ENCODE peak calls at places on chromosomes 1 and 21, in six cellular contexts. One of them, this sample, is unnamed.

GRCh38 chr1:63949965-63950364 is 176.1 kb downstream of the ROR1 start:
- DNase-seq in psoas muscle: no peak
- DNase-seq in Panc1: no peak
- DNase-seq in body of pancreas: no peak
- DNase-seq in IMR-90: no peak
- DNase-seq in fibroblast of lung: peak; percentile 61
- DNase-seq in this sample: no peak

GRCh38 chr1:2594001-2594640 is 7.5 kb downstream of the PRXL2B start:
- DNase-seq in psoas muscle: peak; percentile 62
- DNase-seq in Panc1: no peak
- DNase-seq in body of pancreas: peak; percentile 62
- DNase-seq in IMR-90: no peak
- DNase-seq in fibroblast of lung: peak; percentile 37
- DNase-seq in this sample: no peak

GRCh38 chr21:26098758-26099157 is 71.8 kb downstream of the APP start:
- DNase-seq in psoas muscle: no peak
- DNase-seq in Panc1: no peak
- DNase-seq in body of pancreas: no peak
- DNase-seq in IMR-90: peak; percentile 26
- DNase-seq in fibroblast of lung: peak; percentile 28
- DNase-seq in this sample: no peak

GRCh38 chr1:151840421-151840820 is 801 bp upstream of the C2CD4D start:
- DNase-seq in psoas muscle: no peak
- DNase-seq in Panc1: no peak
- DNase-seq in body of pancreas: no peak
- DNase-seq in IMR-90: no peak
- DNase-seq in fibroblast of lung: no peak
- DNase-seq in this sample: no peak

GRCh38 chr1:28560886-28561285 is 8.0 kb downstream of the TRNAU1AP start:
- DNase-seq in psoas muscle: no peak
- DNase-seq in Panc1: no peak
- DNase-seq in body of pancreas: no peak
- DNase-seq in IMR-90: no peak
- DNase-seq in fibroblast of lung: no peak
- DNase-seq in this sample: no peak

GRCh38 chr1:30373471-30374399 is 349.6 kb downstream of the MATN1 start:
- DNase-seq in psoas muscle: no peak
- DNase-seq in Panc1: no peak
- DNase-seq in body of pancreas: no peak
- DNase-seq in IMR-90: no peak
- DNase-seq in fibroblast of lung: no peak
- DNase-seq in this sample: no peak

GRCh38 chr1:99869304-99869703 is 19.1 kb downstream of the AGL start:
- DNase-seq in psoas muscle: no peak
- DNase-seq in Panc1: no peak
- DNase-seq in body of pancreas: no peak
- DNase-seq in IMR-90: peak; percentile 73
- DNase-seq in fibroblast of lung: peak; percentile 60
- DNase-seq in this sample: no peak

GRCh38 chr1:99503276-99503747 is 142.6 kb upstream of the PALMD start:
- DNase-seq in psoas muscle: no peak
- DNase-seq in Panc1: no peak
- DNase-seq in body of pancreas: no peak
- DNase-seq in IMR-90: peak; percentile 52
- DNase-seq in fibroblast of lung: peak; percentile 73
- DNase-seq in this sample: no peak

GRCh38 chr1:22114083-22115012 is 28.5 kb downstream of the WNT4 start:
- DNase-seq in psoas muscle: no peak
- DNase-seq in Panc1: no peak
- DNase-seq in body of pancreas: no peak
- DNase-seq in IMR-90: peak; percentile 76
- DNase-seq in fibroblast of lung: peak; percentile 78
- DNase-seq in this sample: no peak

GRCh38 chr1:204880906-204881305 is 10.2 kb downstream of the NFASC start:
- DNase-seq in psoas muscle: no peak
- DNase-seq in Panc1: no peak
- DNase-seq in body of pancreas: no peak
- DNase-seq in IMR-90: no peak
- DNase-seq in fibroblast of lung: no peak
- DNase-seq in this sample: no peak

GRCh38 chr1:6587261-6588005 is 7.6 kb downstream of the ZBTB48 start:
- DNase-seq in psoas muscle: peak; percentile 93
- DNase-seq in Panc1: no peak
- DNase-seq in body of pancreas: peak; percentile 70
- DNase-seq in IMR-90: no peak
- DNase-seq in fibroblast of lung: no peak
- DNase-seq in this sample: no peak

GRCh38 chr21:25717491-25718139 is 17.1 kb downstream of the ATP5PF start:
- DNase-seq in psoas muscle: no peak
- DNase-seq in Panc1: no peak
- DNase-seq in body of pancreas: no peak
- DNase-seq in IMR-90: peak; percentile 51
- DNase-seq in fibroblast of lung: peak; percentile 55
- DNase-seq in this sample: no peak

GRCh38 chr1:209583408-209583807 is at the start of gene CAMK1G:
- DNase-seq in psoas muscle: no peak
- DNase-seq in Panc1: no peak
- DNase-seq in body of pancreas: no peak
- DNase-seq in IMR-90: peak; percentile 80
- DNase-seq in fibroblast of lung: peak; percentile 88
- DNase-seq in this sample: no peak

GRCh38 chr1:152878042-152878441 is at the start of gene SMCP:
- DNase-seq in psoas muscle: no peak
- DNase-seq in Panc1: no peak
- DNase-seq in body of pancreas: no peak
- DNase-seq in IMR-90: no peak
- DNase-seq in fibroblast of lung: no peak
- DNase-seq in this sample: no peak

GRCh38 chr1:243924188-243924587 is 74.1 kb upstream of the AKT3 start:
- DNase-seq in psoas muscle: no peak
- DNase-seq in Panc1: no peak
- DNase-seq in body of pancreas: no peak
- DNase-seq in IMR-90: peak; percentile 67
- DNase-seq in fibroblast of lung: peak; percentile 51
- DNase-seq in this sample: no peak

GRCh38 chr1:228312091-228312764 is 94.4 kb downstream of the TRIM11 start:
- DNase-seq in psoas muscle: no peak
- DNase-seq in Panc1: no peak
- DNase-seq in body of pancreas: no peak
- DNase-seq in IMR-90: no peak
- DNase-seq in fibroblast of lung: no peak
- DNase-seq in this sample: no peak

GRCh38 chr1:110424699-110425098 is 17.2 kb upstream of the LAMTOR5 start:
- DNase-seq in psoas muscle: no peak
- DNase-seq in Panc1: no peak
- DNase-seq in body of pancreas: no peak
- DNase-seq in IMR-90: no peak
- DNase-seq in fibroblast of lung: peak; percentile 20
- DNase-seq in this sample: no peak

GRCh38 chr1:75985827-75986226 is 53.6 kb upstream of the ASB17 start:
- DNase-seq in psoas muscle: no peak
- DNase-seq in Panc1: no peak
- DNase-seq in body of pancreas: no peak
- DNase-seq in IMR-90: peak; percentile 47
- DNase-seq in fibroblast of lung: peak; percentile 77
- DNase-seq in this sample: no peak

GRCh38 chr1:175725684-175726083 is 17.7 kb downstream of the TNR start:
- DNase-seq in psoas muscle: no peak
- DNase-seq in Panc1: no peak
- DNase-seq in body of pancreas: no peak
- DNase-seq in IMR-90: peak; percentile 9
- DNase-seq in fibroblast of lung: peak; percentile 20
- DNase-seq in this sample: no peak

GRCh38 chr1:224273651-224274050 is 56.3 kb downstream of the NVL start:
- DNase-seq in psoas muscle: no peak
- DNase-seq in Panc1: no peak
- DNase-seq in body of pancreas: no peak
- DNase-seq in IMR-90: peak; percentile 87
- DNase-seq in fibroblast of lung: peak; percentile 77
- DNase-seq in this sample: no peak

GRCh38 chr1:119204169-119204568 is 63.7 kb upstream of the WARS2 start:
- DNase-seq in psoas muscle: no peak
- DNase-seq in Panc1: no peak
- DNase-seq in body of pancreas: no peak
- DNase-seq in IMR-90: no peak
- DNase-seq in fibroblast of lung: peak; percentile 7
- DNase-seq in this sample: no peak

GRCh38 chr1:31623365-31623764 is 5.9 kb downstream of the HCRTR1 start:
- DNase-seq in psoas muscle: no peak
- DNase-seq in Panc1: no peak
- DNase-seq in body of pancreas: no peak
- DNase-seq in IMR-90: no peak
- DNase-seq in fibroblast of lung: no peak
- DNase-seq in this sample: no peak

GRCh38 chr1:167681497-167682102 is 40.2 kb upstream of the MPZL1 start:
- DNase-seq in psoas muscle: no peak
- DNase-seq in Panc1: no peak
- DNase-seq in body of pancreas: no peak
- DNase-seq in IMR-90: no peak
- DNase-seq in fibroblast of lung: no peak
- DNase-seq in this sample: no peak

DNA sequence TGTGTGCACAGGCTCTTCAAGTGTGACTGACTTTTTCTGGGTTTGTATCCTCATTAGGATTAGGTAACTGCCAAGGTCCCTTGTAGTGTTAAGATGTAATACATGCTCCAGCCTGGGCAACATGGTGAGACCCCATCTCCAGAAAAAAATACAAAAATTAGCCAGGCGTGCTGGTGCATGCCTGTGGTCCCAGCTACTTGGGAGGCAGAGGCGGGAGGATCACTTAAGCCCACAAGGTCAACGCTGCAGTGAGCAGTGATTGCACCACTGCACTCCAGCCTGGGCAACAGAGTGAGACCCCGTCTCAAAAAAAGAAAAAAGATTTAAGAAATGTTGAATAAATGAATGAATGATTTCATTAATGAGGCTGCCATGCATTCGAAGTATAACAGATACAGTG is 15.1 kb downstream of the ZBTB17 start:
- DNase-seq in psoas muscle: no peak
- DNase-seq in Panc1: no peak
- DNase-seq in body of pancreas: no peak
- DNase-seq in IMR-90: no peak
- DNase-seq in fibroblast of lung: no peak
- DNase-seq in this sample: no peak
- H3K4me1 ChIP-seq in psoas muscle: peaks cover 26% of the 10 kb centered on the region
- H3K4me1 ChIP-seq in Panc1: peaks cover 4% of the 10 kb centered on the region
- H3K4me1 ChIP-seq in body of pancreas: peaks cover 19% of the 10 kb centered on the region
- H3K4me1 ChIP-seq in IMR-90: peaks cover 18% of the 10 kb centered on the region
- H3K4me1 ChIP-seq in fibroblast of lung: peaks cover 29% of the 10 kb centered on the region
- H3K4me1 ChIP-seq in this sample: peaks cover 8% of the 10 kb centered on the region

GRCh38 chr1:1430114-1430982 is 5.1 kb upstream of the VWA1 start:
- DNase-seq in psoas muscle: peak; percentile 90
- DNase-seq in Panc1: no peak
- DNase-seq in body of pancreas: peak; percentile 91
- DNase-seq in IMR-90: peak; percentile 50
- DNase-seq in fibroblast of lung: peak; percentile 75
- DNase-seq in this sample: no peak
- H3K4me1 ChIP-seq in psoas muscle: peaks cover 16% of the 10 kb centered on the region
- H3K4me1 ChIP-seq in Panc1: peaks cover 71% of the 10 kb centered on the region
- H3K4me1 ChIP-seq in body of pancreas: peaks cover 71% of the 10 kb centered on the region
- H3K4me1 ChIP-seq in IMR-90: peaks cover 23% of the 10 kb centered on the region
- H3K4me1 ChIP-seq in fibroblast of lung: peaks cover 29% of the 10 kb centered on the region
- H3K4me1 ChIP-seq in this sample: peaks cover 69% of the 10 kb centered on the region

GRCh38 chr1:24778141-24778540 is 32.9 kb downstream of the CLIC4 start:
- DNase-seq in psoas muscle: no peak
- DNase-seq in Panc1: no peak
- DNase-seq in body of pancreas: no peak
- DNase-seq in IMR-90: no peak
- DNase-seq in fibroblast of lung: no peak
- DNase-seq in this sample: no peak
- H3K4me1 ChIP-seq in psoas muscle: peaks cover 3% of the 10 kb centered on the region
- H3K4me1 ChIP-seq in Panc1: no peaks in the 10 kb centered on the region
- H3K4me1 ChIP-seq in body of pancreas: no peaks in the 10 kb centered on the region
- H3K4me1 ChIP-seq in IMR-90: peaks cover 5% of the 10 kb centered on the region
- H3K4me1 ChIP-seq in fibroblast of lung: no peaks in the 10 kb centered on the region
- H3K4me1 ChIP-seq in this sample: no peaks in the 10 kb centered on the region

DNA sequence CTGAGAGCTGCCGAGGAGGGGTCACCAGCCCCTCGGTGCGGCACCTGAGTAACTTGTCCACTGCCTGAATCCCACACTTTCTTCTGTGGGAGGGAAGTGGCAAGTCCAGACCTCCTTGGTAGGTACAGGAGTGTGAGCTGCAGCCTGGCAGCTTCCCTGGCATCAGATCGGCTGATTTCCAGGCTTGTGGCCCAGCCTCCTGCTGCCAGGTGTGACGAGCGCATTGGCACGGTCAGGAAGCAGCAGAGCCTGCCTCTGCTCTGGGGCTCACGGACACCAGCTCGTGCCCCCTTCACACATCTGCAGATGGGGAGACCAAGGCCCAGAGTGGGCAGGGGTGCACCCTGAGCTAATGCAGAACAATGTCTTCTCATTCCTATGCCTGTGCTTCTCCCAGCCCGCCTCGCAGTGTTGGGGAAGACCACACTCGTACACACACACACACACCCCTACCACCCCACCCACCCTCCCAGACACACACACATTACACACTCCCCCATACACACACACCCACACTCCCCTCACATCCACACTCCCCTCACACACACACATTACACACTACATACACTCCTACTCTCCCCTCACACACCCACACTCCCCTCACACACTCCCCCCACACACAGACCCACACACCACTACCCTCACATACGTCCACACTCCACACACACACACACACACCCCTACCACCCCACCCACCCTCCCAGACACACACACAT is 33.1 kb upstream of the SELENON start:
- DNase-seq in psoas muscle: peak; percentile 80
- DNase-seq in Panc1: no peak
- DNase-seq in body of pancreas: peak; percentile 97
- DNase-seq in IMR-90: no peak
- DNase-seq in fibroblast of lung: no peak
- DNase-seq in this sample: no peak
- H3K4me1 ChIP-seq in psoas muscle: peaks cover 23% of the 10 kb centered on the region
- H3K4me1 ChIP-seq in Panc1: no peaks in the 10 kb centered on the region
- H3K4me1 ChIP-seq in body of pancreas: peaks cover 38% of the 10 kb centered on the region
- H3K4me1 ChIP-seq in IMR-90: no peaks in the 10 kb centered on the region
- H3K4me1 ChIP-seq in fibroblast of lung: no peaks in the 10 kb centered on the region
- H3K4me1 ChIP-seq in this sample: no peaks in the 10 kb centered on the region

GRCh38 chr21:45104560-45104959 is 30.2 kb downstream of the ADARB1 start:
- DNase-seq in psoas muscle: no peak
- DNase-seq in Panc1: no peak
- DNase-seq in body of pancreas: peak; percentile 51
- DNase-seq in IMR-90: no peak
- DNase-seq in fibroblast of lung: no peak
- DNase-seq in this sample: no peak
- H3K4me1 ChIP-seq in psoas muscle: peaks cover 59% of the 10 kb centered on the region
- H3K4me1 ChIP-seq in Panc1: peaks cover 17% of the 10 kb centered on the region
- H3K4me1 ChIP-seq in body of pancreas: peaks cover 19% of the 10 kb centered on the region
- H3K4me1 ChIP-seq in IMR-90: peaks cover 26% of the 10 kb centered on the region
- H3K4me1 ChIP-seq in fibroblast of lung: no peaks in the 10 kb centered on the region
- H3K4me1 ChIP-seq in this sample: peaks cover 21% of the 10 kb centered on the region

GRCh38 chr1:39266269-39266668 is 61.8 kb downstream of the MACF1 start:
- DNase-seq in psoas muscle: no peak
- DNase-seq in Panc1: no peak
- DNase-seq in body of pancreas: no peak
- DNase-seq in IMR-90: no peak
- DNase-seq in fibroblast of lung: peak; percentile 36
- DNase-seq in this sample: peak; percentile 27
- H3K4me1 ChIP-seq in psoas muscle: peaks cover 30% of the 10 kb centered on the region
- H3K4me1 ChIP-seq in Panc1: peaks cover 4% of the 10 kb centered on the region
- H3K4me1 ChIP-seq in body of pancreas: peaks cover 35% of the 10 kb centered on the region
- H3K4me1 ChIP-seq in IMR-90: peaks cover 19% of the 10 kb centered on the region
- H3K4me1 ChIP-seq in fibroblast of lung: peaks cover 17% of the 10 kb centered on the region
- H3K4me1 ChIP-seq in this sample: no peaks in the 10 kb centered on the region

This sample was measured in HCT116.